ENCODE peak calls at places on chromosomes 7 and 10, in four cellular contexts. One of them, this sample, is unnamed.

GRCh38 chr7:64541438-64542359 is 21.2 kb downstream of the ZNF680 start:
- DNase-seq in GM12878: no peak
- DNase-seq in K562: peak; percentile 45
- DNase-seq in HepG2: no peak
- DNase-seq in this sample: no peak

GRCh38 chr10:44689368-44689767 is 221.8 kb upstream of the TMEM72 start:
- DNase-seq in HepG2: no peak
- DNase-seq in GM12878: no peak
- DNase-seq in K562: no peak
- DNase-seq in this sample: no peak

GRCh38 chr10:75146780-75147179 is 35.3 kb downstream of the SAMD8 start:
- DNase-seq in GM12878: no peak
- DNase-seq in HepG2: no peak
- DNase-seq in K562: no peak
- DNase-seq in this sample: no peak

GRCh38 chr7:130896898-130897514 is 163.0 kb upstream of the KLF14 start:
- DNase-seq in K562: peak; percentile 94
- DNase-seq in HepG2: peak; percentile 52
- DNase-seq in GM12878: no peak
- DNase-seq in this sample: peak; percentile 67

GRCh38 chr10:16847644-16848043 is 30.4 kb upstream of the RSU1 start:
- DNase-seq in HepG2: no peak
- DNase-seq in GM12878: no peak
- DNase-seq in K562: no peak
- DNase-seq in this sample: no peak

GRCh38 chr7:79176859-79177477 is 276.5 kb downstream of the MAGI2 start:
- DNase-seq in K562: peak; percentile 6
- DNase-seq in GM12878: no peak
- DNase-seq in HepG2: peak; percentile 10
- DNase-seq in this sample: peak; percentile 55

GRCh38 chr10:103238506-103239252 is 7.0 kb upstream of the RPEL1 start:
- DNase-seq in HepG2: peak; percentile 63
- DNase-seq in K562: peak; percentile 28
- DNase-seq in GM12878: no peak
- DNase-seq in this sample: peak; percentile 98

GRCh38 chr10:101682172-101682825 is 12.7 kb downstream of the FBXW4 start:
- DNase-seq in GM12878: no peak
- DNase-seq in HepG2: no peak
- DNase-seq in K562: no peak
- DNase-seq in this sample: no peak

GRCh38 chr7:137606061-137606674 is 240.6 kb downstream of the DGKI start:
- DNase-seq in K562: peak; percentile 54
- DNase-seq in GM12878: no peak
- DNase-seq in HepG2: peak; percentile 38
- DNase-seq in this sample: peak; percentile 14

GRCh38 chr7:105776068-105776790 is 100.2 kb downstream of the ATXN7L1 start:
- DNase-seq in GM12878: no peak
- DNase-seq in HepG2: peak; percentile 90
- DNase-seq in K562: peak; percentile 54
- DNase-seq in this sample: peak; percentile 67

GRCh38 chr10:122181901-122182799 is 88.9 kb upstream of the BTBD16 start:
- DNase-seq in K562: no peak
- DNase-seq in GM12878: no peak
- DNase-seq in HepG2: no peak
- DNase-seq in this sample: no peak

GRCh38 chr7:70072220-70072619 is 473.9 kb downstream of the AUTS2 start:
- DNase-seq in HepG2: no peak
- DNase-seq in K562: no peak
- DNase-seq in GM12878: no peak
- DNase-seq in this sample: no peak

GRCh38 chr7:34337163-34337562 is 320.9 kb upstream of the NPSR1 start:
- DNase-seq in GM12878: no peak
- DNase-seq in HepG2: no peak
- DNase-seq in K562: no peak
- DNase-seq in this sample: no peak

GRCh38 chr10:24518981-24519597 is 204.6 kb downstream of the ARHGAP21 start:
- DNase-seq in K562: peak; percentile 77
- DNase-seq in HepG2: peak; percentile 53
- DNase-seq in GM12878: no peak
- DNase-seq in this sample: peak; percentile 67
- TF ChIP-seq USF2 in K562: no peak
- TF ChIP-seq USF2 in HepG2: no peak
- TF ChIP-seq USF2 in GM12878: no peak
- TF ChIP-seq USF2 in this sample: no peak

GRCh38 chr10:110527731-110528171 is 30.0 kb downstream of the DUSP5 start:
- DNase-seq in GM12878: no peak
- DNase-seq in K562: no peak
- DNase-seq in HepG2: peak; percentile 60
- DNase-seq in this sample: no peak

GRCh38 chr10:110524864-110525242 is 27.1 kb downstream of the DUSP5 start:
- DNase-seq in HepG2: no peak
- DNase-seq in K562: no peak
- DNase-seq in GM12878: no peak
- DNase-seq in this sample: no peak

GRCh38 chr10:110523736-110524135 is 26.0 kb downstream of the DUSP5 start:
- DNase-seq in GM12878: no peak
- DNase-seq in K562: no peak
- DNase-seq in HepG2: no peak
- DNase-seq in this sample: no peak

GRCh38 chr10:110524179-110524863 is 26.6 kb downstream of the DUSP5 start:
- DNase-seq in HepG2: no peak
- DNase-seq in GM12878: no peak
- DNase-seq in K562: no peak
- DNase-seq in this sample: no peak

DNA sequence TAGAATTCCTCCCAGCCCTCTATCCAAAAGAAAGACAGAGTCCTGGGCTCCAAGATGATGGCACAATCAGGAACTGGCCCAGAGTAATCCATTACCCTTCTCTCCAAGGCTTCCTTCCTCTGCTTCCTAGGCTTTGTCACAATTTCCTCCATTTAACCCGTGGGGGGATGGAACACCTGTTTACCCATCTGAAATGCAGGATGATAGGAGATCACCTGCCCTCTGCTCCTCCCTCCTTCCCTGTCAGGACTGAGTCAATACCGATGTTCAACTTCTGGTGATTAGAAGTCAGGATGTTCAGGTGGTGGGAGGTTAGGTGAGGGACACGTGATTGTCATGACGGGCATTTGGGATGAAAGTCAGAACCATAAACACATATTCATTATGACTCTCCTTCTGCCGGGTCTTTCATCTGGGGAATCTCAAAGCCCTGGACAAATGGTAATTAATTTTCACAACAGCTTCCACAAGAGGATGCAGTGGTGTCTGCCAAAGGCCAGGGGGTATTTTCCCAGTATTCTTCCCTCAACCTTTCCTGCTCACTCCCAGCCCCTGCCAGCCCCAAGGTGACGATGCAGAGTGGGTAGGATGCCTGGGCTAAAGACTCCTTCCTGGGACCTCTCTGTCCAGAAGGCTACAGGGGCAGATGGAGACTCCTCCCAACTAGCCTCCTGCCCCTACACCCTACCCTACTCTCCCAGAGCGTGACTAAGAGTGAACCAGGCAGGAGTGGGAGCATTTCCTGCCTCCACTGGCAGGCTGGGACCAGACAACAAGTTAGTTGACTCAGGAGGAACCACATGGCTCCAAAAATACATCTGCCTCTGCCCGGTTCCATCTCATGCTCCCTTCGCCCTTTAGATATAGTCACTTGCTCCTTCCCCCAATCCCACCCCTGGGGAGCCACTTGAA is 27.9 kb downstream of the DUSP5 start:
- DNase-seq in K562: no peak
- DNase-seq in GM12878: no peak
- DNase-seq in HepG2: no peak
- DNase-seq in this sample: peak; percentile 63
- TF ChIP-seq MYC in K562: no peak
- TF ChIP-seq MYC in GM12878: no peak
- TF ChIP-seq MYC in HepG2: no peak
- TF ChIP-seq MYC in this sample: no peak

GRCh38 chr10:91590142-91590903 is 42.5 kb downstream of the PPP1R3C start:
- DNase-seq in K562: no peak
- DNase-seq in HepG2: no peak
- DNase-seq in GM12878: no peak
- DNase-seq in this sample: peak; percentile 96
- TF ChIP-seq JUNB in K562: no peak
- TF ChIP-seq JUNB in HepG2: no peak
- TF ChIP-seq JUNB in GM12878: no peak
- TF ChIP-seq JUNB in this sample: peak; percentile 73

GRCh38 chr10:36440539-36440938 is 684.9 kb upstream of the ANKRD30A start:
- DNase-seq in HepG2: no peak
- DNase-seq in K562: no peak
- DNase-seq in GM12878: no peak
- DNase-seq in this sample: no peak

GRCh38 chr10:36448760-36449681 is 676.4 kb upstream of the ANKRD30A start:
- DNase-seq in GM12878: no peak
- DNase-seq in HepG2: no peak
- DNase-seq in K562: no peak
- DNase-seq in this sample: no peak

GRCh38 chr10:36446873-36447272 is 678.5 kb upstream of the ANKRD30A start:
- DNase-seq in K562: no peak
- DNase-seq in HepG2: no peak
- DNase-seq in GM12878: no peak
- DNase-seq in this sample: no peak

GRCh38 chr10:36441557-36441956 is 683.8 kb upstream of the ANKRD30A start:
- DNase-seq in GM12878: no peak
- DNase-seq in K562: no peak
- DNase-seq in HepG2: no peak
- DNase-seq in this sample: no peak

GRCh38 chr10:36443233-36443632 is 682.2 kb upstream of the ANKRD30A start:
- DNase-seq in K562: no peak
- DNase-seq in HepG2: no peak
- DNase-seq in GM12878: no peak
- DNase-seq in this sample: no peak
- TF ChIP-seq USF2 in K562: no peak
- TF ChIP-seq USF2 in HepG2: no peak
- TF ChIP-seq USF2 in GM12878: no peak
- TF ChIP-seq USF2 in this sample: no peak

GRCh38 chr7:43737467-43738127 is 8.3 kb upstream of the COA1 start:
- DNase-seq in GM12878: no peak
- DNase-seq in K562: no peak
- DNase-seq in HepG2: no peak
- DNase-seq in this sample: no peak

GRCh38 chr7:43735403-43735801 is 6.1 kb upstream of the COA1 start:
- DNase-seq in K562: no peak
- DNase-seq in HepG2: no peak
- DNase-seq in GM12878: no peak
- DNase-seq in this sample: no peak

GRCh38 chr7:43735802-43736603 is 6.7 kb upstream of the COA1 start:
- DNase-seq in GM12878: peak; percentile 90
- DNase-seq in K562: peak; percentile 81
- DNase-seq in HepG2: peak; percentile 41
- DNase-seq in this sample: no peak
- TF ChIP-seq MYC in GM12878: no peak
- TF ChIP-seq MYC in K562: peak; percentile 68
- TF ChIP-seq MYC in HepG2: no peak
- TF ChIP-seq MYC in this sample: no peak

GRCh38 chr10:34993782-34994181 is 96.4 kb downstream of the CUL2 start:
- DNase-seq in HepG2: no peak
- DNase-seq in GM12878: no peak
- DNase-seq in K562: no peak
- DNase-seq in this sample: no peak

GRCh38 chr10:34996843-34997242 is 93.3 kb downstream of the CUL2 start:
- DNase-seq in HepG2: no peak
- DNase-seq in GM12878: no peak
- DNase-seq in K562: no peak
- DNase-seq in this sample: no peak

GRCh38 chr10:34995925-34996324 is 94.2 kb downstream of the CUL2 start:
- DNase-seq in GM12878: no peak
- DNase-seq in HepG2: no peak
- DNase-seq in K562: no peak
- DNase-seq in this sample: no peak

GRCh38 chr10:34998940-34999339 is 91.2 kb downstream of the CUL2 start:
- DNase-seq in GM12878: no peak
- DNase-seq in HepG2: no peak
- DNase-seq in K562: no peak
- DNase-seq in this sample: no peak

DNA sequence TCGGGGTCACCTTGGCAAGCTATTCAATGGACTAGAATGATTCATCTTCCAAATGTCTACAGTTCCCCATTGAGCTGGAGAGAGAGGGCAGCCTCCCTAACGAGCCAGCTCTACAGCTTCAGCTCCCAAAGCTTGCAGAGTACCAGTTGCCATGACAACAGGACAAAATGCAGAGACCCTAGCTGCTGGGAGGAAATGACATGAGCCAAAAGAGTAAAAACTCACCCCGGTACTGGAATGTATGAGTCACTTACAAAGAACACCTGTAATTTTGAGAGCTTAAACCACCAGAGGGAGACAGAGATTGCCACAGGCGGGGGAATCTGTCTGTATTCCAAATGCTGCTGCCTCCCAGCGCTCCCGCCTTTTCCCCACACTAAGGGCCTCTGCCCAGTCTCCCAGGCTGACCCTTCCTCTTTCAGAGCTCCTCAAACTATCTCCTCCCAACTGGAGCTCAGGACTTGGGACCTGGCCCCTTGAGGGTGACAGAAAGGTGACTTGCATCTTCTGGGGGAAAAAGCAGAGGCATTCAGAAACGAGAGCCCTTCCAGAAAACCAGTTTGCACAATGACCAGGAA is 95.5 kb downstream of the CUL2 start:
- DNase-seq in HepG2: peak; percentile 79
- DNase-seq in GM12878: peak; percentile 38
- DNase-seq in K562: peak; percentile 72
- DNase-seq in this sample: peak; percentile 77
- TF ChIP-seq JUNB in HepG2: no peak
- TF ChIP-seq JUNB in GM12878: peak; percentile 73
- TF ChIP-seq JUNB in K562: no peak
- TF ChIP-seq JUNB in this sample: peak; percentile 31

DNA sequence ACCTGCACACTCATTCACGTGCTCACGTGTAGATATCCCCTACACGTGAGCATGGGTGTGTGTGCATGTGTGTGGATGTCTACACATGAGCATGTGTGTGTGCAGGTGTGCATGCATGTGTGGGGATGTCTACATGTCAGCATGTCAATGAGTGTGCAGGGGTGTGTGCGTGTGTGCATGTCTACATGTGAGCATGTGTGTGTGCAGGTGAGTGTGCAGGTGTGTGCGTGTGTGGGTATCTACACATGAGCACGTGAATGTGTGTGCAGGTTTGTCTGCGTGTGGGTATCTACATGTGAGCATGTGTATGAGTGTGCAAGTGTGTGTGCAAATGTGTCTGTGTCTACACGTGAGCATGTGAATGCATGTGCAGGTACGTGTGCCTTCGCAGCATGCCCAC is 274.8 kb downstream of the PTPRN2 start:
- DNase-seq in K562: no peak
- DNase-seq in HepG2: no peak
- DNase-seq in GM12878: no peak
- DNase-seq in this sample: no peak
- TF ChIP-seq USF2 in K562: no peak
- TF ChIP-seq USF2 in HepG2: no peak
- TF ChIP-seq USF2 in GM12878: no peak
- TF ChIP-seq USF2 in this sample: no peak

This sample was measured in A549.